ENCODE peak calls at places on chromosomes 16 and 17, in four cellular contexts. Y is HEK293T, A is K562, X is HepG2. J is an unnamed sample.

GRCh38 chr16:30340621-30341020 is 14.5 kb downstream of the CD2BP2 start:
- DNase-seq in A (no peak), Y (no peak), X (no peak), J (no peak)

GRCh38 chr17:559699-560378 is 154.8 kb downstream of the VPS53 start:
- DNase-seq in Y (no peak), A (no peak), X (no peak), J (no peak)

GRCh38 chr17:28313841-28314240 is 5.2 kb upstream of the TMEM97 start:
- DNase-seq in X (no peak), Y (no peak), A (no peak), J (no peak)

GRCh38 chr17:47884427-47884740 is 11.7 kb upstream of the SP2 start:
- DNase-seq in A (no peak), Y (no peak), X (no peak), J (no peak)

GRCh38 chr17:19723967-19724366 is 7.6 kb upstream of the SLC47A2 start:
- DNase-seq in Y (no peak), A (no peak), X (no peak), J (no peak)

GRCh38 chr17:64413505-64413904 is 22.8 kb upstream of the PECAM1 start:
- DNase-seq in A (no peak), Y (no peak), X (no peak), J (no peak)

GRCh38 chr17:59165933-59166342 is 10.4 kb downstream of the PRR11 start:
- DNase-seq in Y (peak; percentile 63), A (no peak), X (peak; percentile 67), J (peak; percentile 57)

GRCh38 chr17:50363217-50364060 is 9.5 kb downstream of the MRPL27 start:
- DNase-seq in A (no peak), Y (no peak), X (peak; percentile 46), J (peak; percentile 82)

GRCh38 chr16:85847036-85847435 is 47.5 kb downstream of the COX4I1 start:
- DNase-seq in X (no peak), Y (no peak), A (no peak), J (no peak)

GRCh38 chr17:61345081-61345480 is 54.6 kb upstream of the TBX2 start:
- DNase-seq in A (no peak), X (no peak), Y (no peak), J (no peak)

GRCh38 chr17:55303701-55304145 is 39.0 kb downstream of the HLF start:
- DNase-seq in X (no peak), A (no peak), Y (no peak), J (no peak)

GRCh38 chr17:53659181-53659580 is 163.5 kb upstream of the KIF2B start:
- DNase-seq in Y (no peak), X (no peak), A (no peak), J (no peak)

GRCh38 chr17:8466873-8467272 is 31.2 kb downstream of the NDEL1 start:
- DNase-seq in X (no peak), A (no peak), Y (no peak), J (no peak)
- TF ChIP-seq ELF4 in X (no peak), A (no peak), Y (no peak), J (no peak)

DNA sequence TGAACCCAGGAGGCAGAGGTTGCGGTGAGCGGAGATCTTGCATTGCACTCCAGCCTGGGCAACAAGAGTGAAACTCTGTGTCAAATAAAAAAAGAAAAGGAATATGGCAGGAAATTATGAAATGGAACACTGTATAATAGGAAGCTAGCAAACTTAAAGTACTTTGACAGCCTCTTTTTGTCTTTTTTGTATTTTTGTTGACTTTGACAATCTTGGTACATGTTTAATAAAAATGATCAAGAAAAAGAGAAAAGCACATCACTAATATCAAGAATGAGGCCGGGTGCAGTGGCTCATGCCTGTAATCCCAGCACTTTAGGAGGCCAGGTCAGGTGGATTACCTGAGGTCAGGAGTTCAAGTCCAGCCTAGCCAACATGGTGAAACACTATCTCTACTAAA is 5.5 kb downstream of the ATF7IP2 start:
- DNase-seq in A (no peak), Y (no peak), X (no peak), J (no peak)
- TF ChIP-seq ELF4 in A (no peak), Y (no peak), X (no peak), J (no peak)

DNA sequence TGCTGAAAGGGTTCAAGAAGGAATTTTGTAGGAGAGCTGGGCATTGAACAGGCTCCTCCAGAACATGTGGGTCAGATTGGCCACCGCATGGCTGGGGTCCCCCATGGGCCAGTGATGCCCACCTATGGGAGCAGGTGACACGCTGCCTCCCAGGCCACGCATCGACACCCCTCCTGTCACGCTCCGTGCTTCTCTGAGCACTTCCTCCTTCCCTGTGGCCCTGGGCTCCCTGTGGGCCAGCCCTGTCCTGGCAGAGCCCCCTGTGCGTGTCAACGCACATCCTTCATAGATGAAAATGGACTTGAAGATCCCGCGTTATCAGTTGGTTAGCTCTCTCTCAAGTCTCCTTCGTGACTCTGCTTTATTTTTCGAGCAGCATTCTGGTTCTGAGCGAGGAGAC is 160.3 kb downstream of the RPTOR start:
- DNase-seq in A (no peak), X (no peak), Y (no peak), J (no peak)
- TF ChIP-seq ELF4 in A (no peak), X (no peak), Y (no peak), J (no peak)

GRCh38 chr16:65413861-65414260 is 292.0 kb upstream of the CDH11 start:
- DNase-seq in X (no peak), Y (no peak), A (no peak), J (no peak)

GRCh38 chr16:65418435-65418834 is 296.6 kb upstream of the CDH11 start:
- DNase-seq in A (no peak), X (no peak), Y (no peak), J (no peak)

GRCh38 chr16:65414284-65414984 is 292.6 kb upstream of the CDH11 start:
- DNase-seq in X (no peak), A (no peak), Y (no peak), J (no peak)

GRCh38 chr16:65410801-65411200 is 288.9 kb upstream of the CDH11 start:
- DNase-seq in Y (no peak), A (no peak), X (no peak), J (no peak)

DNA sequence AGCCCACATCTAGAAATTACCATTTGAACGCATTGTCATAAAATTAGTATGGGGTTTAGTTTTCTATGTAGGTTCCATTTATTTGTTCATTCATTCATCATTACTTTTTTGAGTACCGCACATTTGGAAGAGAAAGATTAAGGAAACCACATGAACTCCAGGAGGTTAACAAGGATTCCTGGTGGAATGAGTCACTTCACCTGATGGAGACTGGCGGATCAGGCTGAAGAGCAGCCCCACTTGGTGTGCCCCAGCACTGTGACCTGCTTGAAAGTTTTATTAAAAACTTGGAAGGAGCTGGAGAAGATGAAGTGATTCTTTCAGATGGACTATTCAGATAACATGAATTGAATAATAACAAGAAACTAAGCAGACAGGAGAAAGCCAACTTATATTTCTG is 293.6 kb upstream of the CDH11 start:
- DNase-seq in Y (no peak), A (no peak), X (no peak), J (no peak)
- TF ChIP-seq ELF4 in Y (no peak), A (no peak), X (no peak), J (no peak)